ENCODE peak calls at places on chromosome 16, in four cellular contexts. M, T, O and C are unnamed samples.

GRCh38 chr16:56950051-56950450 is 11.7 kb upstream of the CETP start:
- DNase-seq in M (no peak), T (no peak), O (no peak), C (no peak)

GRCh38 chr16:66428682-66429251 is 1.7 kb downstream of the BEAN1 start:
- DNase-seq in M (no peak), T (no peak), O (no peak), C (no peak)

GRCh38 chr16:21264226-21265036 is 13.7 kb downstream of the CRYM start:
- DNase-seq in M (no peak), T (no peak), O (peak), C (no peak)

GRCh38 chr16:19008770-19009169 is 25.0 kb downstream of the TMC7 start:
- DNase-seq in M (no peak), T (no peak), O (peak), C (no peak)

GRCh38 chr16:49181812-49182211 is 99.8 kb downstream of the CBLN1 start:
- DNase-seq in M (no peak), T (no peak), O (no peak), C (no peak)

GRCh38 chr16:75309899-75310430 is 58.5 kb upstream of the BCAR1 start:
- DNase-seq in M (no peak), T (no peak), O (no peak), C (no peak)

GRCh38 chr16:87895641-87896141 is 26.4 kb upstream of the SLC7A5 start:
- DNase-seq in M (no peak), T (no peak), O (peak), C (peak)

GRCh38 chr16:80718480-80719220 is 85.7 kb downstream of the CDYL2 start:
- DNase-seq in M (no peak), T (no peak), O (no peak), C (peak)

GRCh38 chr16:85812811-85813700 is 13.6 kb downstream of the COX4I1 start:
- DNase-seq in M (no peak), T (no peak), O (no peak), C (no peak)

GRCh38 chr16:11254913-11255736 is 879 bp downstream of the SOCS1 start:
- DNase-seq in M (peak), T (peak), O (peak), C (no peak)

GRCh38 chr16:72536673-72537435 is 364.9 kb upstream of the PMFBP1 start:
- DNase-seq in M (no peak), T (no peak), O (peak), C (peak)

GRCh38 chr16:23700509-23700908 is 12.5 kb downstream of the ERN2 start:
- DNase-seq in M (no peak), T (no peak), O (no peak), C (no peak)

GRCh38 chr16:66382966-66383299 is 16.4 kb downstream of the CDH5 start:
- DNase-seq in M (peak), T (no peak), O (peak), C (peak)

GRCh38 chr16:50602531-50603205 is 54.5 kb downstream of the NKD1 start:
- DNase-seq in M (no peak), T (peak), O (no peak), C (no peak)

GRCh38 chr16:50540711-50541007 is 7.5 kb upstream of the NKD1 start:
- DNase-seq in M (no peak), T (peak), O (no peak), C (no peak)

GRCh38 chr16:48054881-48055601 is 100.8 kb downstream of the ABCC12 start:
- DNase-seq in M (peak), T (no peak), O (peak), C (peak)

GRCh38 chr16:361341-361871 is 8.9 kb upstream of the AXIN1 start:
- DNase-seq in M (no peak), T (no peak), O (no peak), C (no peak)

GRCh38 chr16:53912155-53912554 is 208.2 kb downstream of the FTO start:
- DNase-seq in M (no peak), T (no peak), O (no peak), C (no peak)

GRCh38 chr16:9422769-9423513 is 331.5 kb downstream of the HAPSTR1 start:
- DNase-seq in M (no peak), T (no peak), O (no peak), C (no peak)

GRCh38 chr16:1998852-1999801 is 9.4 kb downstream of the SYNGR3 start:
- DNase-seq in M (no peak), T (no peak), O (no peak), C (no peak)